ENCODE peak calls at places on chromosomes 2 and 18, in nine cellular contexts. L is uterus, W is prostate gland, X is K562, J is heart left ventricle, T is thyroid gland, G is A549, Y is IMR-90, V is endothelial cell of umbilical vein. H is an unnamed sample. For H3K4me1, the result is how much of the 10 kb centered on the place peaks cover.

GRCh38 chr2:119291588-119292167 is 68.0 kb downstream of the STEAP3 start:
- DNase-seq in W (no peak), J (no peak), L (no peak), G (no peak), X (no peak), Y (no peak), T (peak), V (no peak), H (no peak)

GRCh38 chr2:120204945-120205670 is 18.1 kb downstream of the TMEM185B start:
- DNase-seq in G (no peak), L (no peak), T (no peak), J (no peak), Y (no peak), X (no peak), W (no peak), V (no peak), H (no peak)

GRCh38 chr2:238848941-238849853 is 1.3 kb downstream of the TWIST2 start:
- DNase-seq in L (no peak), Y (no peak), T (no peak), V (peak), G (no peak), W (no peak), J (no peak), X (no peak), H (no peak)

GRCh38 chr18:23619388-23619873 is 33.1 kb upstream of the NPC1 start:
- DNase-seq in L (peak), Y (no peak), V (peak), W (no peak), G (no peak), T (no peak), X (no peak), J (peak), H (no peak)

GRCh38 chr2:62868947-62869346 is 163.4 kb downstream of the EHBP1 start:
- DNase-seq in L (no peak), X (no peak), T (no peak), Y (no peak), V (no peak), J (no peak), G (no peak), W (no peak), H (no peak)

GRCh38 chr2:207619764-207620203 is 5.4 kb downstream of the METTL21A start:
- DNase-seq in L (no peak), X (no peak), V (peak), T (no peak), G (no peak), J (no peak), Y (no peak), W (no peak), H (no peak)

GRCh38 chr18:78295271-78295670 is 684.3 kb upstream of the SALL3 start:
- DNase-seq in W (no peak), T (no peak), L (no peak), G (no peak), J (peak), Y (no peak), V (no peak), X (no peak), H (no peak)

GRCh38 chr2:109335586-109336266 is 206.7 kb downstream of the SH3RF3 start:
- DNase-seq in Y (peak), T (no peak), G (no peak), X (no peak), J (no peak), W (no peak), V (peak), L (no peak), H (no peak)

GRCh38 chr2:238968616-238969394 is 120.9 kb downstream of the TWIST2 start:
- DNase-seq in L (no peak), Y (no peak), X (no peak), T (no peak), V (no peak), W (no peak), G (no peak), J (no peak), H (no peak)

GRCh38 chr2:1993711-1994682 is 249.7 kb upstream of the PXDN start:
- DNase-seq in X (no peak), T (no peak), G (no peak), L (no peak), W (no peak), Y (no peak), V (peak), J (no peak), H (no peak)

GRCh38 chr2:79099140-79099686 is 11.4 kb upstream of the REG1B start:
- DNase-seq in X (no peak), T (no peak), Y (no peak), G (no peak), V (no peak), L (no peak), W (no peak), J (no peak), H (no peak)

GRCh38 chr18:57807336-57808117 is 4.4 kb upstream of the ATP8B1 start:
- DNase-seq in L (no peak), X (no peak), G (no peak), W (no peak), J (no peak), T (no peak), Y (peak), V (peak), H (no peak)

GRCh38 chr2:42607101-42607637 is 38.7 kb downstream of the MTA3 start:
- DNase-seq in W (no peak), Y (no peak), X (no peak), V (no peak), G (no peak), J (no peak), L (no peak), T (no peak), H (no peak)

GRCh38 chr2:64120928-64121327 is 23.3 kb downstream of the PELI1 start:
- DNase-seq in G (no peak), Y (no peak), X (no peak), V (no peak), L (no peak), T (no peak), W (peak), J (no peak), H (no peak)

GRCh38 chr2:1055014-1055595 is 104.5 kb downstream of the SNTG2 start:
- DNase-seq in Y (peak), W (no peak), V (no peak), L (no peak), J (no peak), X (no peak), T (no peak), G (no peak), H (no peak)

GRCh38 chr2:37669500-37669899 is 1.9 kb downstream of the CDC42EP3 start:
- DNase-seq in G (no peak), J (no peak), T (no peak), X (no peak), V (no peak), L (no peak), Y (no peak), W (no peak), H (no peak)
- TF ChIP-seq POLR2A in G (no peak), J (no peak), T (no peak), X (no peak), V (no peak), L (no peak), Y (no peak), W (no peak), H (no peak)

GRCh38 chr18:41745166-41746049 is 209.6 kb upstream of the PIK3C3 start:
- DNase-seq in Y (peak), W (peak), L (no peak), J (peak), T (peak), V (peak), G (peak), X (no peak), H (no peak)
- TF ChIP-seq CTCF in Y (peak), W (peak), L (no peak), J (peak), T (peak), V (peak), G (peak), X (peak), H (no peak)

GRCh38 chr2:241109210-241110088 is 7.4 kb upstream of the MTERF4 start:
- DNase-seq in Y (no peak), J (no peak), T (no peak), W (no peak), G (no peak), X (no peak), L (no peak), V (no peak), H (no peak)

GRCh38 chr2:241108271-241109209 is 6.5 kb upstream of the MTERF4 start:
- DNase-seq in G (no peak), W (no peak), T (no peak), J (no peak), Y (no peak), L (no peak), X (no peak), V (no peak), H (no peak)

GRCh38 chr2:241105641-241106040 is 3.6 kb upstream of the MTERF4 start:
- DNase-seq in Y (no peak), X (peak), W (no peak), G (no peak), T (no peak), V (no peak), J (no peak), L (no peak), H (no peak)

GRCh38 chr2:241110089-241110606 is 8.1 kb upstream of the MTERF4 start:
- DNase-seq in T (no peak), W (no peak), Y (no peak), X (no peak), L (no peak), J (no peak), V (no peak), G (no peak), H (no peak)

DNA sequence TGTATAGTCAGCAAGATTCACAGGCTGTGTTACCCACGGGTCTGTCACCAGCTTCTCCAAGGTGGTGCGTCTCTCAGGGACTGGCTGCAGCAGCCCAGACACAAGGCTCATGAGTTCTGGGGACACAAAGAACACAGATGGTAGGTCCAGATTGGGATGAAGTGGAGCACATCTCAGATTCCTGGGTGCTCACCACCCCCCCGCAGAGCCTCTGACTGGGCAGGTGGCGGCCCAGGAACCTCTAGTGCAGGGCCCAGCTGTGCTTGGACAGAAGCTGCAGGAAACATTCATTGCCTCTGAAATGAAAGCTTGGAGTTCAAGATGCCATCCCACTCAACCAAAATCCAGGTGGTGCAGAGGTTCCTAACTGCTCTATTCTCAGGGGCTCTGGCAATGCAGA is 5.3 kb upstream of the MTERF4 start:
- DNase-seq in V (no peak), J (no peak), L (no peak), T (no peak), X (no peak), G (no peak), W (no peak), Y (no peak), H (no peak)
- H3K4me1 ChIP-seq in V (under half), J (under half), L (under half), T (under half), X (under half), G (under half), W (under half), Y (under half), H (under half)

DNA sequence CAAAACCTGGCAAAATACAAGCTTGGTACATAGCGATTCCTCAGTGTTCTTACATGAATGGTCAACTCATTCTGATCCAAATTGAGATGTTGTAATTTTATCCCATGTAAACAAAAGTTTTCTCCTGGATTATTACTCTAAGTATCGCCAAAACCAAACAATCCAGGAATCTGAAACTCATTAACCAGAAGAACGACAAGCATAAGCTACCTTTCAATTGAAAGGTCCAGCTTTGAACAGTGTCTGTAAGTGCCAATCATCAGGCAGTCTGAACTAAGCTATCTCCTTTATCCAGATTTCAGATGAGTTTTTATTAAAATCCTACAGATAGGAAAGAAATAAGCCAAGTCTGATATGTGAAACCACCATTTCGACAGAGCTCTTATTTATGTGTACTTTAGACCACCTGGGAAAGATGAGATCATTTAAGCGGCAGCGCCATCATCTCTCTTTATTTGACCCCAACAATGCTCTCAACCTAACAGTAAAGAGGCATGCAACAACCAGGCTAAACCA is 2.3 kb downstream of the MEX3C start:
- DNase-seq in L (no peak), Y (peak), T (no peak), X (no peak), G (no peak), J (no peak), W (no peak), V (no peak), H (no peak)
- TF ChIP-seq POLR2A in L (no peak), Y (no peak), T (no peak), X (no peak), G (no peak), J (no peak), W (no peak), V (no peak), H (no peak)

GRCh38 chr2:159362816-159363251 is 76.3 kb upstream of the WDSUB1 start:
- DNase-seq in X (no peak), L (no peak), V (peak), J (no peak), Y (peak), W (no peak), T (no peak), G (no peak), H (no peak)
- TF ChIP-seq CTCF in X (no peak), L (no peak), V (peak), J (no peak), Y (no peak), W (no peak), T (no peak), G (no peak), H (no peak)